ENCODE peak calls at places on chromosomes 3 and 15, in seven cellular contexts. E is IMR-90, U is H9, T is neuronal stem cell, L is H1, I is mesenchymal stem cell, D is trophoblast cell. X is an unnamed sample.

GRCh38 chr3:53495518-53496501 is 1.4 kb downstream of the CACNA1D start:
- DNase-seq in T (no peak), U (peak; percentile 45), L (peak; percentile 72), D (no peak), E (no peak), I (no peak), X (no peak)

GRCh38 chr15:82040395-82040794 is 5.4 kb downstream of the MEX3B start:
- DNase-seq in U (no peak), L (no peak), E (peak; percentile 14), D (no peak), T (no peak), I (no peak), X (no peak)

GRCh38 chr3:148955544-148956346 is 35.6 kb upstream of the GYG1 start:
- DNase-seq in L (peak; percentile 53), U (no peak), D (peak; percentile 14), I (peak; percentile 90), T (peak; percentile 43), E (peak; percentile 95), X (peak; percentile 89)

GRCh38 chr3:16841906-16842709 is 42.6 kb upstream of the PLCL2 start:
- DNase-seq in T (no peak), L (peak; percentile 53), E (no peak), I (no peak), D (no peak), U (peak; percentile 47), X (no peak)

GRCh38 chr3:195032106-195032759 is 238.7 kb downstream of the XXYLT1 start:
- DNase-seq in L (no peak), E (no peak), I (no peak), U (no peak), T (no peak), D (no peak), X (no peak)

GRCh38 chr3:163261056-163261455 is 1764.4 kb downstream of the OTOL1 start:
- DNase-seq in T (no peak), U (no peak), I (no peak), L (no peak), D (no peak), E (no peak), X (no peak)

GRCh38 chr3:30539772-30540171 is 66.6 kb upstream of the TGFBR2 start:
- DNase-seq in D (no peak), L (no peak), U (no peak), T (no peak), I (peak; percentile 42), E (peak; percentile 88), X (no peak)

GRCh38 chr3:166752214-166752613 is 627.9 kb downstream of the ZBBX start:
- DNase-seq in E (no peak), D (no peak), L (no peak), U (no peak), I (no peak), T (no peak), X (no peak)

GRCh38 chr3:125381743-125382142 is 6.6 kb upstream of the ZNF148 start:
- DNase-seq in L (no peak), E (peak; percentile 81), T (no peak), D (no peak), I (peak; percentile 52), U (no peak), X (no peak)
- H2BK120ac ChIP-seq in L (no peak overlapping the region), E (no peak overlapping the region), T (no peak overlapping the region), D (no peak overlapping the region), I (no peak overlapping the region), U (no peak overlapping the region), X (no peak overlapping the region)

GRCh38 chr3:181252626-181253025 is 263.1 kb upstream of the DNAJC19 start:
- DNase-seq in L (no peak), D (no peak), T (no peak), U (no peak), I (no peak), E (no peak), X (no peak)

GRCh38 chr3:181250714-181251113 is 261.2 kb upstream of the DNAJC19 start:
- DNase-seq in L (no peak), D (no peak), T (no peak), I (no peak), U (no peak), E (no peak), X (no peak)

GRCh38 chr3:181253796-181254195 is 264.3 kb upstream of the DNAJC19 start:
- DNase-seq in I (no peak), D (no peak), T (no peak), E (no peak), L (no peak), U (no peak), X (no peak)
- H2BK120ac ChIP-seq in I (no peak overlapping the region), D (no peak overlapping the region), T (no peak overlapping the region), E (no peak overlapping the region), L (no peak overlapping the region), U (no peak overlapping the region), X (no peak overlapping the region)

GRCh38 chr3:122395582-122395981 is 11.6 kb downstream of the FAM162A start:
- DNase-seq in U (no peak), T (no peak), D (no peak), L (no peak), I (no peak), E (no peak), X (no peak)
- H2BK120ac ChIP-seq in U (no peak overlapping the region), T (no peak overlapping the region), D (no peak overlapping the region), L (no peak overlapping the region), I (no peak overlapping the region), E (no peak overlapping the region), X (no peak overlapping the region)

DNA sequence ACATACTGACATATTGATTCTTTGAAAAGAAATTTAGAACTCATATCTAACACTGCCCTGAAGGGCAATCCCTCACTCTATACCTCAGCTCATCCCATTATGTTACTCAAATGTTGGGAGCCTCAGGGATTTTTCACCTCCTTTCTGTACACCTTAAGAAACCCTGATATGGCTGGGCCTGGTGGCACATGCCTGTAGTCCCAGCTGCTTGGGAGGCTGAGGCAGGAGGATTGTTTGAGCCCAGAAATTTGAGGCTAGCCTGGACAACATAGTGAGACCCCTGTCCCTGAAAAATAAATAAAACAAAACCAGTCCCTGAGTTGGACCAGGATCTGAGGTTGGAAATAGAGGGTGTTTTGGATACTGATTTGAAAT is 27.6 kb downstream of the NDUFB4 start:
- DNase-seq in T (no peak), L (no peak), D (no peak), I (no peak), E (no peak), U (no peak), X (no peak)
- H2BK120ac ChIP-seq in T (no peak overlapping the region), L (no peak overlapping the region), D (no peak overlapping the region), I (no peak overlapping the region), E (peak overlapping the region; percentile 16), U (no peak overlapping the region), X (no peak overlapping the region)

GRCh38 chr3:190840146-190840545 is 22.3 kb downstream of the GMNC start:
- DNase-seq in I (peak; percentile 7), T (no peak), L (no peak), E (peak; percentile 2), U (no peak), D (no peak), X (no peak)
- H2BK120ac ChIP-seq in I (no peak overlapping the region), T (no peak overlapping the region), L (no peak overlapping the region), E (no peak overlapping the region), U (no peak overlapping the region), D (no peak overlapping the region), X (no peak overlapping the region)